ENCODE peak calls at places on chromosomes 6 and 20, in nine cellular contexts. N, G, J, B, L, C, V, H and E are unnamed samples.

GRCh38 chr20:50491926-50492634 is 18.1 kb upstream of the PTPN1 start:
- DNase-seq in C (no peak), J (no peak), G (no peak), H (no peak), L (peak), N (peak), B (peak), V (peak), E (peak)

GRCh38 chr6:118709859-118710350 is 58.5 kb upstream of the CEP85L start:
- DNase-seq in L (peak), J (no peak), G (no peak), N (peak), H (no peak), C (no peak), B (peak), V (peak), E (no peak)

GRCh38 chr20:32742322-32743236 is 688 bp downstream of the COMMD7 start:
- DNase-seq in G (no peak), B (no peak), V (no peak), L (no peak), H (no peak), C (peak), N (no peak), J (no peak), E (no peak)

GRCh38 chr20:37823276-37823980 is 79.5 kb upstream of the VSTM2L start:
- DNase-seq in L (no peak), G (no peak), J (no peak), C (no peak), N (no peak), V (no peak), B (peak), H (peak), E (peak)

GRCh38 chr6:1039191-1039590 is 272.7 kb upstream of the FOXQ1 start:
- DNase-seq in N (no peak), C (no peak), L (no peak), G (no peak), B (no peak), J (no peak), H (no peak), V (no peak), E (no peak)

GRCh38 chr6:168031411-168032382 is 34.2 kb downstream of the KIF25 start:
- DNase-seq in H (no peak), V (peak), J (no peak), B (peak), L (peak), N (peak), G (no peak), C (no peak), E (peak)

GRCh38 chr20:50371878-50372769 is 138.1 kb upstream of the PTPN1 start:
- DNase-seq in L (no peak), C (no peak), V (no peak), H (no peak), G (no peak), N (peak), J (no peak), B (peak), E (peak)

GRCh38 chr6:99016355-99016754 is 68.6 kb upstream of the FBXL4 start:
- DNase-seq in N (peak), B (peak), C (no peak), G (no peak), J (no peak), L (peak), H (peak), V (no peak), E (peak)

GRCh38 chr20:1934578-1935573 is 39.7 kb downstream of the SIRPA start:
- DNase-seq in J (no peak), G (no peak), V (peak), C (no peak), B (peak), L (peak), H (peak), N (peak), E (peak)

GRCh38 chr6:14466278-14466677 is 348.7 kb downstream of the CD83 start:
- DNase-seq in V (peak), B (peak), L (peak), J (no peak), C (no peak), H (peak), G (no peak), N (no peak), E (peak)

GRCh38 chr20:51692806-51693400 is 75.3 kb downstream of the ATP9A start:
- DNase-seq in H (no peak), V (no peak), B (no peak), C (no peak), G (no peak), L (no peak), J (no peak), N (no peak), E (no peak)

GRCh38 chr20:40966103-40966502 is 62.5 kb upstream of the TOP1 start:
- DNase-seq in L (no peak), N (no peak), C (peak), G (no peak), V (no peak), H (no peak), B (no peak), J (no peak), E (no peak)

GRCh38 chr6:136527831-136528230 is 22.4 kb downstream of the MAP7 start:
- DNase-seq in H (no peak), G (no peak), J (no peak), N (no peak), L (peak), C (no peak), B (no peak), V (no peak), E (no peak)

GRCh38 chr6:95846652-95847051 is 169.1 kb upstream of the FUT9 start:
- DNase-seq in H (no peak), G (no peak), N (no peak), C (no peak), V (no peak), J (no peak), B (no peak), L (no peak), E (no peak)

GRCh38 chr6:14601490-14601889 is 483.9 kb downstream of the CD83 start:
- DNase-seq in G (no peak), L (no peak), J (no peak), H (no peak), B (no peak), C (no peak), N (no peak), V (no peak), E (no peak)

GRCh38 chr6:32369678-32370077 is 2.0 kb downstream of the TSBP1 start:
- DNase-seq in B (peak), H (peak), L (peak), C (no peak), G (no peak), N (peak), V (peak), J (no peak), E (peak)

GRCh38 chr6:18741741-18742140 is 354.6 kb downstream of the RNF144B start:
- DNase-seq in G (no peak), J (no peak), B (no peak), C (no peak), L (peak), V (no peak), N (no peak), H (no peak), E (no peak)

GRCh38 chr6:35484921-35485392 is 11.9 kb downstream of the TEAD3 start:
- DNase-seq in J (peak), L (peak), C (peak), N (no peak), H (no peak), B (no peak), V (no peak), G (no peak), E (no peak)

GRCh38 chr20:53154540-53154939 is 182.4 kb downstream of the TSHZ2 start:
- DNase-seq in V (peak), L (peak), G (no peak), C (no peak), N (peak), J (no peak), B (peak), H (no peak), E (peak)

GRCh38 chr6:163405412-163406309 is 8.9 kb upstream of the QKI start:
- DNase-seq in N (no peak), H (no peak), C (peak), L (peak), V (peak), B (no peak), J (peak), G (no peak), E (peak)

GRCh38 chr6:81613606-81614005 is 138.9 kb downstream of the TENT5A start:
- DNase-seq in L (peak), G (no peak), J (no peak), N (peak), V (peak), B (peak), C (no peak), H (no peak), E (peak)

GRCh38 chr20:11186301-11187008 is 512.7 kb upstream of the JAG1 start:
- DNase-seq in G (no peak), L (no peak), B (peak), V (no peak), H (no peak), N (no peak), C (no peak), J (no peak), E (no peak)

GRCh38 chr6:133645000-133645619 is 243.8 kb upstream of the TCF21 start:
- DNase-seq in C (no peak), J (peak), V (peak), N (peak), L (peak), H (no peak), G (no peak), B (peak), E (peak)

GRCh38 chr6:126444874-126445273 is 105.0 kb downstream of the CENPW start:
- DNase-seq in B (peak), L (peak), H (no peak), N (peak), J (no peak), C (no peak), G (no peak), V (no peak), E (peak)

GRCh38 chr6:27287751-27288135 is 24.3 kb downstream of the POM121L2 start:
- DNase-seq in N (no peak), C (no peak), V (no peak), G (no peak), H (no peak), L (no peak), B (no peak), J (no peak), E (no peak)
- H3K4me3 ChIP-seq in N (no peak), C (peak), V (peak), G (peak), H (no peak), L (peak), B (no peak), J (no peak), E (no peak)

DNA sequence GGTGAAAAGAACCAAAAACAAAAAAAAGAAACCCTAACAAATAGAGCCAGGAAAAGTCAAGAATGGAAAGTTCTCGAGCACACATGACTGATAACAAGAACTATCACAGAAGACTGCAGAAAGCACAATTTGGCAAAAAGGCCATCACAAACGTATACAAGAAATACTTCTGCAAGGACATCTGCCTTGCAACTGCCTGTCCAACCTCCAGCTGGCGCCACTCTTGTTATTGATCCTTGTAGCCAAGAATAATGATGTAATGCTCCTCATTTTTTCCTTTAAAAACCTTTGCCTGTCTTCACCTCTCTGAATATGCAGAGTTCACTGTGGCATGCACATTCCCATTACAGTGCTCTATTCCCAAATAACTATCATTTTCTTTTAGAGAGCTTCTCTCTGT is 87.9 kb upstream of the BMP5 start:
- DNase-seq in B (no peak), G (no peak), H (no peak), V (peak), N (no peak), L (peak), J (no peak), C (peak), E (peak)
- TF ChIP-seq CTCF in B (peak), G (peak), H (peak), V (peak), N (peak), L (peak), J (no peak), C (peak), E (peak)

GRCh38 chr6:41708856-41709255 is 26.6 kb downstream of the TFEB start:
- DNase-seq in N (no peak), H (no peak), G (no peak), L (no peak), B (no peak), V (no peak), J (no peak), C (no peak), E (no peak)

GRCh38 chr6:41706876-41707564 is 28.4 kb downstream of the TFEB start:
- DNase-seq in C (no peak), L (peak), N (peak), H (no peak), G (no peak), B (no peak), J (no peak), V (peak), E (peak)

GRCh38 chr6:41709375-41709774 is 26.0 kb downstream of the TFEB start:
- DNase-seq in J (no peak), C (no peak), N (no peak), H (no peak), V (no peak), L (no peak), G (no peak), B (no peak), E (no peak)

GRCh38 chr6:41705996-41706835 is 29.2 kb downstream of the TFEB start:
- DNase-seq in G (peak), V (peak), H (no peak), N (peak), L (peak), C (peak), J (peak), B (peak), E (peak)

GRCh38 chr6:41707565-41708200 is 27.7 kb downstream of the TFEB start:
- DNase-seq in B (no peak), L (no peak), C (no peak), J (no peak), H (no peak), V (no peak), N (no peak), G (no peak), E (no peak)
- H3K4me3 ChIP-seq in B (no peak), L (no peak), C (no peak), J (no peak), H (no peak), V (no peak), N (no peak), G (no peak), E (no peak)

GRCh38 chr20:57414867-57415592 is 23.8 kb downstream of the RBM38 start:
- DNase-seq in L (peak), J (no peak), N (no peak), C (no peak), V (peak), B (no peak), G (no peak), H (no peak), E (no peak)
- TF ChIP-seq CTCF in L (no peak), J (no peak), N (no peak), C (no peak), V (no peak), B (no peak), G (no peak), H (no peak), E (no peak)

GRCh38 chr6:27477318-27478013 is 4.6 kb upstream of the ZNF184 start:
- DNase-seq in J (no peak), B (no peak), G (no peak), C (no peak), V (no peak), N (no peak), H (no peak), L (no peak), E (no peak)
- H3K4me3 ChIP-seq in J (peak), B (peak), G (peak), C (peak), V (peak), N (peak), H (peak), L (peak), E (peak)

DNA sequence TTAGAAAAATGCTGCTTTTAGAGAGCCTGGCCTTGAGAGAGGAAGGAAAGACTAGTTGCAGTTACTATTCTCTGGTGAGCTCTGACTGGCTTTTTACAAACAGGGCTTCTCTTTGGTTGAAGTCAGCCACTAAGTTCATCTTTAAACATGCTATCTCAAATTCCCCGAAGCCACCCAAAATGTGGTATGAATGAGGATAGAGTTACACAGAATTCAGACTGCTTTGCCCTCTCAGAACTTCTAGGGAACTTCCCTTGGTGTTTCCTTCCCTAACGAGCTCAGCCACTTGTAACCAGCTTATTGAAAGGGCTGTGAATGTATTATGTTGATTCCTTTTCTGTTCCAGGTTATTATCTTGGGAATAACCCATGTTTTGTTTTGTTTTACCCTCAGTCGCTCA is 73.5 kb downstream of the EFHC1 start:
- DNase-seq in J (no peak), C (no peak), H (no peak), G (no peak), L (no peak), V (no peak), B (no peak), N (no peak), E (peak)
- TF ChIP-seq CTCF in J (no peak), C (no peak), H (no peak), G (no peak), L (no peak), V (no peak), B (no peak), N (no peak), E (no peak)